ENCODE peak calls at places on chromosome 16, in ten cellular contexts. One of them, this sample, is unnamed.

GRCh38 chr16:2855536-2855935 is 2.4 kb downstream of the PRSS22 start:
- DNase-seq in suprapubic skin: no peak
- DNase-seq in Panc1: no peak
- DNase-seq in fibroblast of lung: no peak
- DNase-seq in GM23338: no peak
- DNase-seq in cardiac fibroblast: no peak
- DNase-seq in cardiac muscle cell: no peak
- DNase-seq in IMR-90: no peak
- DNase-seq in pancreas: no peak
- DNase-seq in AG09309: no peak
- DNase-seq in this sample: no peak

GRCh38 chr16:84829168-84829965 is 9.6 kb downstream of the CRISPLD2 start:
- DNase-seq in suprapubic skin: no peak
- DNase-seq in Panc1: no peak
- DNase-seq in fibroblast of lung: peak; percentile 94
- DNase-seq in GM23338: no peak
- DNase-seq in cardiac fibroblast: peak; percentile 92
- DNase-seq in cardiac muscle cell: peak; percentile 94
- DNase-seq in IMR-90: peak; percentile 93
- DNase-seq in pancreas: no peak
- DNase-seq in AG09309: peak; percentile 71
- DNase-seq in this sample: peak; percentile 91

GRCh38 chr16:57178296-57178695 is 7.5 kb downstream of the PSME3IP1 start:
- DNase-seq in suprapubic skin: no peak
- DNase-seq in Panc1: no peak
- DNase-seq in fibroblast of lung: no peak
- DNase-seq in GM23338: no peak
- DNase-seq in cardiac fibroblast: no peak
- DNase-seq in cardiac muscle cell: no peak
- DNase-seq in IMR-90: no peak
- DNase-seq in pancreas: no peak
- DNase-seq in AG09309: no peak
- DNase-seq in this sample: no peak

GRCh38 chr16:13038591-13038990 is 137.2 kb downstream of the SHISA9 start:
- DNase-seq in suprapubic skin: no peak
- DNase-seq in Panc1: no peak
- DNase-seq in fibroblast of lung: no peak
- DNase-seq in GM23338: no peak
- DNase-seq in cardiac fibroblast: no peak
- DNase-seq in cardiac muscle cell: no peak
- DNase-seq in IMR-90: no peak
- DNase-seq in pancreas: no peak
- DNase-seq in AG09309: no peak
- DNase-seq in this sample: no peak

GRCh38 chr16:56353054-56353921 is 72.1 kb downstream of the AMFR start:
- DNase-seq in suprapubic skin: peak; percentile 52
- DNase-seq in Panc1: no peak
- DNase-seq in fibroblast of lung: no peak
- DNase-seq in GM23338: no peak
- DNase-seq in cardiac fibroblast: no peak
- DNase-seq in cardiac muscle cell: no peak
- DNase-seq in IMR-90: no peak
- DNase-seq in pancreas: no peak
- DNase-seq in AG09309: no peak
- DNase-seq in this sample: no peak

GRCh38 chr16:9072806-9073341 is 18.6 kb upstream of the HAPSTR1 start:
- DNase-seq in suprapubic skin: no peak
- DNase-seq in Panc1: no peak
- DNase-seq in fibroblast of lung: peak; percentile 95
- DNase-seq in GM23338: no peak
- DNase-seq in cardiac fibroblast: peak; percentile 64
- DNase-seq in cardiac muscle cell: peak; percentile 81
- DNase-seq in IMR-90: peak; percentile 96
- DNase-seq in pancreas: no peak
- DNase-seq in AG09309: peak; percentile 77
- DNase-seq in this sample: peak; percentile 93

GRCh38 chr16:3023415-3023668 is 400 bp downstream of the HCFC1R1 start:
- DNase-seq in suprapubic skin: no peak
- DNase-seq in Panc1: peak; percentile 87
- DNase-seq in fibroblast of lung: no peak
- DNase-seq in GM23338: peak; percentile 66
- DNase-seq in cardiac fibroblast: peak; percentile 73
- DNase-seq in cardiac muscle cell: peak; percentile 63
- DNase-seq in IMR-90: peak; percentile 66
- DNase-seq in pancreas: peak; percentile 76
- DNase-seq in AG09309: peak; percentile 49
- DNase-seq in this sample: peak; percentile 76

GRCh38 chr16:88340755-88341150 is 42.0 kb upstream of the ZNF469 start:
- DNase-seq in suprapubic skin: no peak
- DNase-seq in Panc1: no peak
- DNase-seq in fibroblast of lung: no peak
- DNase-seq in GM23338: no peak
- DNase-seq in cardiac fibroblast: no peak
- DNase-seq in cardiac muscle cell: no peak
- DNase-seq in IMR-90: no peak
- DNase-seq in pancreas: no peak
- DNase-seq in AG09309: no peak
- DNase-seq in this sample: no peak

GRCh38 chr16:57510016-57510871 is 24.0 kb upstream of the DOK4 start:
- DNase-seq in suprapubic skin: no peak
- DNase-seq in Panc1: no peak
- DNase-seq in fibroblast of lung: no peak
- DNase-seq in GM23338: no peak
- DNase-seq in cardiac fibroblast: no peak
- DNase-seq in cardiac muscle cell: no peak
- DNase-seq in IMR-90: no peak
- DNase-seq in pancreas: no peak
- DNase-seq in AG09309: no peak
- DNase-seq in this sample: no peak

GRCh38 chr16:15810411-15810810 is 46.4 kb downstream of the MYH11 start:
- DNase-seq in suprapubic skin: no peak
- DNase-seq in Panc1: no peak
- DNase-seq in fibroblast of lung: peak; percentile 36
- DNase-seq in GM23338: no peak
- DNase-seq in cardiac fibroblast: no peak
- DNase-seq in cardiac muscle cell: no peak
- DNase-seq in IMR-90: no peak
- DNase-seq in pancreas: no peak
- DNase-seq in AG09309: no peak
- DNase-seq in this sample: no peak

GRCh38 chr16:23847938-23848337 is 12.2 kb downstream of the PRKCB start:
- DNase-seq in suprapubic skin: no peak
- DNase-seq in Panc1: no peak
- DNase-seq in fibroblast of lung: no peak
- DNase-seq in GM23338: no peak
- DNase-seq in cardiac fibroblast: no peak
- DNase-seq in cardiac muscle cell: no peak
- DNase-seq in IMR-90: no peak
- DNase-seq in pancreas: no peak
- DNase-seq in AG09309: no peak
- DNase-seq in this sample: no peak

GRCh38 chr16:65876624-65877023 is 489.9 kb upstream of the CDH5 start:
- DNase-seq in suprapubic skin: no peak
- DNase-seq in Panc1: no peak
- DNase-seq in fibroblast of lung: no peak
- DNase-seq in GM23338: no peak
- DNase-seq in cardiac fibroblast: no peak
- DNase-seq in cardiac muscle cell: no peak
- DNase-seq in IMR-90: peak; percentile 4
- DNase-seq in pancreas: no peak
- DNase-seq in AG09309: no peak
- DNase-seq in this sample: peak; percentile 6

GRCh38 chr16:53680756-53681155 is 22.9 kb downstream of the RPGRIP1L start:
- DNase-seq in suprapubic skin: no peak
- DNase-seq in Panc1: no peak
- DNase-seq in fibroblast of lung: no peak
- DNase-seq in GM23338: no peak
- DNase-seq in cardiac fibroblast: no peak
- DNase-seq in cardiac muscle cell: no peak
- DNase-seq in IMR-90: peak; percentile 20
- DNase-seq in pancreas: no peak
- DNase-seq in AG09309: no peak
- DNase-seq in this sample: no peak

GRCh38 chr16:10840703-10841102 is 22.1 kb upstream of the TVP23A start:
- DNase-seq in suprapubic skin: no peak
- DNase-seq in Panc1: no peak
- DNase-seq in fibroblast of lung: no peak
- DNase-seq in GM23338: no peak
- DNase-seq in cardiac fibroblast: no peak
- DNase-seq in cardiac muscle cell: no peak
- DNase-seq in IMR-90: no peak
- DNase-seq in pancreas: no peak
- DNase-seq in AG09309: no peak
- DNase-seq in this sample: no peak
- H3K4me3 ChIP-seq in suprapubic skin: no peak overlapping the region
- H3K4me3 ChIP-seq in Panc1: no peak overlapping the region
- H3K4me3 ChIP-seq in fibroblast of lung: no peak overlapping the region
- H3K4me3 ChIP-seq in GM23338: no peak overlapping the region
- H3K4me3 ChIP-seq in cardiac fibroblast: no peak overlapping the region
- H3K4me3 ChIP-seq in cardiac muscle cell: no peak overlapping the region
- H3K4me3 ChIP-seq in IMR-90: no peak overlapping the region
- H3K4me3 ChIP-seq in pancreas: no peak overlapping the region
- H3K4me3 ChIP-seq in AG09309: no peak overlapping the region
- H3K4me3 ChIP-seq in this sample: no peak overlapping the region

GRCh38 chr16:73065617-73066313 is 17.8 kb upstream of the ZFHX3 start:
- DNase-seq in suprapubic skin: no peak
- DNase-seq in Panc1: no peak
- DNase-seq in fibroblast of lung: peak; percentile 7
- DNase-seq in GM23338: peak; percentile 68
- DNase-seq in cardiac fibroblast: peak; percentile 39
- DNase-seq in cardiac muscle cell: peak; percentile 42
- DNase-seq in IMR-90: no peak
- DNase-seq in pancreas: no peak
- DNase-seq in AG09309: no peak
- DNase-seq in this sample: peak; percentile 52

GRCh38 chr16:73064996-73065349 is 17.0 kb upstream of the ZFHX3 start:
- DNase-seq in suprapubic skin: no peak
- DNase-seq in Panc1: no peak
- DNase-seq in fibroblast of lung: no peak
- DNase-seq in GM23338: no peak
- DNase-seq in cardiac fibroblast: no peak
- DNase-seq in cardiac muscle cell: no peak
- DNase-seq in IMR-90: no peak
- DNase-seq in pancreas: no peak
- DNase-seq in AG09309: no peak
- DNase-seq in this sample: no peak

GRCh38 chr16:73066927-73067670 is 19.2 kb upstream of the ZFHX3 start:
- DNase-seq in suprapubic skin: no peak
- DNase-seq in Panc1: no peak
- DNase-seq in fibroblast of lung: peak; percentile 65
- DNase-seq in GM23338: no peak
- DNase-seq in cardiac fibroblast: peak; percentile 77
- DNase-seq in cardiac muscle cell: peak; percentile 67
- DNase-seq in IMR-90: peak; percentile 75
- DNase-seq in pancreas: no peak
- DNase-seq in AG09309: no peak
- DNase-seq in this sample: peak; percentile 46

GRCh38 chr16:73067671-73068545 is 20.0 kb upstream of the ZFHX3 start:
- DNase-seq in suprapubic skin: no peak
- DNase-seq in Panc1: no peak
- DNase-seq in fibroblast of lung: no peak
- DNase-seq in GM23338: no peak
- DNase-seq in cardiac fibroblast: no peak
- DNase-seq in cardiac muscle cell: no peak
- DNase-seq in IMR-90: no peak
- DNase-seq in pancreas: no peak
- DNase-seq in AG09309: no peak
- DNase-seq in this sample: no peak

DNA sequence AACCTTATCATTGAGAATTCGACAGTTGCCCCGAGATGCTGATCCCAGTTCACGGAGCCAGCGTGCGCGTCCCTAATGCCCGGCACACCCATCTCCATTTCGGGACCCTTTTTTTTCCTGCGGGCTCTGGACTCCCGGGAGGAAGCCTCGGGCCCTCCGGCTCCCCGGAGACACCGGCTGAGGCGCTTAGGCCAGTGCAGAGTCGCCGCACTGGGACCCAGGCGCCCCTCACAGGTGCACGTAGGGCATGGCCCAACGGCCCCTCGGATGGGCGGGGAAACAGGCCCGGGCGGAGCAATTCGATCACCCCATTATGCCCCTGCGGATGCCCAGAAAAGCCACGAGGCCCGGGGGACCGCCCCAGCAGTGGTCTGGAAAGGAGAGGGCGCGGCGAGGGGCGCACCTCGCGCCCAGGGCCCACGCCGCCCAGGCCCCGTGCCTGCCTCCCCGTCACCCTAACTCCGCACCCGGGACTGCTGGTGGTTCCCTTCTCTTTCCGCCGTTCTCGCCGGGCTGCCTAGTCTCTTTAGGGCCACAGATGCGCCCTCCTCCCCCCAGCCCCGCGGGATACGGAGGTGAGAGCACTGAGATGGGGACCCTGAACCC is 18.5 kb upstream of the ZFHX3 start:
- DNase-seq in suprapubic skin: no peak
- DNase-seq in Panc1: no peak
- DNase-seq in fibroblast of lung: no peak
- DNase-seq in GM23338: peak; percentile 62
- DNase-seq in cardiac fibroblast: no peak
- DNase-seq in cardiac muscle cell: no peak
- DNase-seq in IMR-90: no peak
- DNase-seq in pancreas: no peak
- DNase-seq in AG09309: no peak
- DNase-seq in this sample: no peak
- TF ChIP-seq CTCF in suprapubic skin: no peak
- TF ChIP-seq CTCF in Panc1: no peak
- TF ChIP-seq CTCF in fibroblast of lung: no peak
- TF ChIP-seq CTCF in GM23338: no peak
- TF ChIP-seq CTCF in cardiac fibroblast: no peak
- TF ChIP-seq CTCF in cardiac muscle cell: no peak
- TF ChIP-seq CTCF in IMR-90: no peak
- TF ChIP-seq CTCF in pancreas: no peak
- TF ChIP-seq CTCF in AG09309: no peak
- TF ChIP-seq CTCF in this sample: no peak

GRCh38 chr16:79599256-79599836 is 1.2 kb downstream of the MAF start:
- DNase-seq in suprapubic skin: peak; percentile 68
- DNase-seq in Panc1: no peak
- DNase-seq in fibroblast of lung: peak; percentile 38
- DNase-seq in GM23338: peak; percentile 45
- DNase-seq in cardiac fibroblast: peak; percentile 2
- DNase-seq in cardiac muscle cell: peak; percentile 4
- DNase-seq in IMR-90: no peak
- DNase-seq in pancreas: no peak
- DNase-seq in AG09309: no peak
- DNase-seq in this sample: no peak
- H3K4me3 ChIP-seq in suprapubic skin: peak overlapping the region; percentile 74
- H3K4me3 ChIP-seq in Panc1: peak overlapping the region; percentile 9
- H3K4me3 ChIP-seq in fibroblast of lung: peak overlapping the region; percentile 70
- H3K4me3 ChIP-seq in GM23338: peak overlapping the region; percentile 61
- H3K4me3 ChIP-seq in cardiac fibroblast: peak overlapping the region; percentile 51
- H3K4me3 ChIP-seq in cardiac muscle cell: peak overlapping the region; percentile 42
- H3K4me3 ChIP-seq in IMR-90: peak overlapping the region; percentile 25
- H3K4me3 ChIP-seq in pancreas: peak overlapping the region; percentile 41
- H3K4me3 ChIP-seq in AG09309: peak overlapping the region; percentile 19
- H3K4me3 ChIP-seq in this sample: peak overlapping the region; percentile 10

DNA sequence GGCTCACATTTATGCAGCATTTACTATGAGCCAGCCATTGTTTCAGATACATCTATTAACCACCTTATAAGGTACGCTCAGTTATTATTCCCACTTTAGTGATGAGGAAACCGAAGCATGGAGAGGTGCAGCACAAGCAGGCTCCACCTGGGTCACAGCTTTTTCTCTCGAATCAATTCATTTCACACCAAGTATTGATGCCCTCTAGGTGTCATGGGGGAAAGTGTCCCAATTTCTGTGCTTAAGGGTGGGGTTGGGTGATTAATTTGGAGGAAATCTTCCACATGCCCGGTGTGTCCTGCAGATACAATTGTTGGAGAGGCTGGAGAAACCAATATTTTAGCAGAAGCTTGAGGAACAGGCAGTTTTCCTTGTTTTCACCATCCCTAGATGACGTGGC is 62.7 kb upstream of the DNAJA2 start:
- DNase-seq in suprapubic skin: no peak
- DNase-seq in Panc1: no peak
- DNase-seq in fibroblast of lung: no peak
- DNase-seq in GM23338: no peak
- DNase-seq in cardiac fibroblast: no peak
- DNase-seq in cardiac muscle cell: no peak
- DNase-seq in IMR-90: no peak
- DNase-seq in pancreas: no peak
- DNase-seq in AG09309: no peak
- DNase-seq in this sample: no peak
- TF ChIP-seq CTCF in suprapubic skin: no peak
- TF ChIP-seq CTCF in Panc1: no peak
- TF ChIP-seq CTCF in fibroblast of lung: no peak
- TF ChIP-seq CTCF in GM23338: no peak
- TF ChIP-seq CTCF in cardiac fibroblast: no peak
- TF ChIP-seq CTCF in cardiac muscle cell: no peak
- TF ChIP-seq CTCF in IMR-90: no peak
- TF ChIP-seq CTCF in pancreas: no peak
- TF ChIP-seq CTCF in AG09309: no peak
- TF ChIP-seq CTCF in this sample: no peak

This sample was measured in fibroblast of the aortic adventitia.